ENCODE peak calls at places on chromosomes 12 and 14, in five cellular contexts. M is endothelial cell of umbilical vein; Z is neuronal stem cell; K is CD8-positive, alpha-beta memory T cell; S is CD4-positive, CD25-positive, alpha-beta regulatory T cell. G is an unnamed sample. For H3K36me3, the result is how much of the 10 kb centered on the place peaks cover.

GRCh38 chr12:5388581-5389535 is 43.0 kb upstream of the NTF3 start:
- DNase-seq in M (no peak), Z (no peak), K (no peak), S (no peak), G (no peak)

GRCh38 chr12:81843599-81843998 is 84.4 kb upstream of the PPFIA2 start:
- DNase-seq in M (no peak), Z (no peak), K (no peak), S (no peak), G (no peak)

GRCh38 chr12:123942911-123943648 is 29.6 kb downstream of the CCDC92 start:
- DNase-seq in M (no peak), Z (no peak), K (no peak), S (no peak), G (no peak)

GRCh38 chr12:70398002-70398401 is 31.9 kb downstream of the KCNMB4 start:
- DNase-seq in M (no peak), Z (no peak), K (no peak), S (no peak), G (no peak)

GRCh38 chr14:22602853-22603252 is 4.8 kb downstream of the ABHD4 start:
- DNase-seq in M (no peak), Z (no peak), K (no peak), S (no peak), G (no peak)

GRCh38 chr14:21917699-21918436 is 244.2 kb upstream of the OR4E1 start:
- DNase-seq in M (peak), Z (peak), K (no peak), S (peak), G (no peak)

GRCh38 chr14:65299837-65300236 is 112.7 kb upstream of the FUT8 start:
- DNase-seq in M (no peak), Z (no peak), K (no peak), S (no peak), G (no peak)

GRCh38 chr14:73295198-73295796 is 58.0 kb downstream of the PAPLN start:
- DNase-seq in M (peak), Z (no peak), K (no peak), S (no peak), G (no peak)

GRCh38 chr12:40907115-40907521 is 214.9 kb downstream of the CNTN1 start:
- DNase-seq in M (no peak), Z (no peak), K (no peak), S (no peak), G (no peak)

GRCh38 chr14:102530828-102531478 is 21.4 kb upstream of the ANKRD9 start:
- DNase-seq in M (no peak), Z (no peak), K (no peak), S (no peak), G (no peak)

GRCh38 chr14:105453847-105454246 is 20.8 kb upstream of the CRIP2 start:
- DNase-seq in M (no peak), Z (no peak), K (no peak), S (no peak), G (no peak)
- H3K36me3 ChIP-seq in M (half or more), Z (half or more), K (under half), S (under half), G (under half)

GRCh38 chr14:63933701-63934100 is 80.9 kb downstream of the SYNE2 start:
- DNase-seq in M (no peak), Z (peak), K (no peak), S (no peak), G (no peak)

GRCh38 chr14:63939006-63939270 is 86.1 kb downstream of the SYNE2 start:
- DNase-seq in M (no peak), Z (no peak), K (no peak), S (no peak), G (no peak)

GRCh38 chr14:63941023-63941422 is 88.2 kb downstream of the SYNE2 start:
- DNase-seq in M (no peak), Z (no peak), K (no peak), S (no peak), G (no peak)

GRCh38 chr14:63940387-63940786 is 87.6 kb downstream of the SYNE2 start:
- DNase-seq in M (no peak), Z (no peak), K (no peak), S (no peak), G (no peak)

DNA sequence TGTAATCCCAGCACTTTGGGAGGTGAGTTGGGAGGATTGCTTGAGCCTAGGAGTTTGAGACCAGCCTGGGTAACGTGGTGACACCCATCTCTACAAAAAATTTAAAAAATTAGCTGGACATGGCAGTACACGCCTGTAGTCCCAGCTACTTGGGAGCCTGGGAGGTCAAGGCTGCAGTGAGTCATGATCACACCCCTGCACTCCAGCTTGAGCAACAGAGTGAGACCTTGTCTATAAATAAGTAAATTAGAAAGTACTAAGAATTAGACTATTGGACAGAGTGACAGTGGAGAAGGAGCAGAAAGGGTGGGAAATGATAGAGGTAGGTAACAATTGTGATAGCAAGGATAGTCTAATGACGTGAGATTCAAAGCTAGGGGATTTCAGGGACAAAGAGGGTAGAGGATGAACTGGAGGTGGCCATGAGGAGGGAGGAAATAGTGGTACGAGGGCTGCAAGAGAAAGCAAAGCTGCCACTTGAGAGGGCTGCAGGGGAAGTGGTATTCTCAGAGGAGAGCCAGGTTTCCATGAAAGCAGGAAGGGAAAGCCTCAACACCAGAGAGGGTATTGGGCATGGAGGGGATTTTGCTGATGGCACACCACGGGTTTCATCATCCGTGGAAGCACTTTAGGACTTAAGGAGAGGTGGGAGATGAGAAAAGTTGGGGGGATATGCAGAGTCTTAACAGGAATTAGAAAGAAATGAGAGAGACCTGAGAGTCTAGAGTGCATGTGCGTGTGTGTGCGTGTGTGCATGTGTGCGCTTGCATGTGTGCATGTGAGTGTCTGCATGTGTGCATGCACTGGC is 85.6 kb downstream of the SYNE2 start:
- DNase-seq in M (no peak), Z (no peak), K (no peak), S (no peak), G (no peak)
- H3K4me3 ChIP-seq in M (no peak), Z (no peak), K (peak), S (peak), G (no peak)

GRCh38 chr14:68972507-68973272 is 6.4 kb downstream of the ACTN1 start:
- DNase-seq in M (no peak), Z (no peak), K (no peak), S (no peak), G (no peak)
- H3K36me3 ChIP-seq in M (under half), Z (half or more), K (under half), S (under half), G (under half)

GRCh38 chr12:1841606-1842182 is 21.3 kb downstream of the LRTM2 start:
- DNase-seq in M (no peak), Z (no peak), K (no peak), S (no peak), G (no peak)
- H3K4me3 ChIP-seq in M (no peak), Z (no peak), K (no peak), S (no peak), G (no peak)

DNA sequence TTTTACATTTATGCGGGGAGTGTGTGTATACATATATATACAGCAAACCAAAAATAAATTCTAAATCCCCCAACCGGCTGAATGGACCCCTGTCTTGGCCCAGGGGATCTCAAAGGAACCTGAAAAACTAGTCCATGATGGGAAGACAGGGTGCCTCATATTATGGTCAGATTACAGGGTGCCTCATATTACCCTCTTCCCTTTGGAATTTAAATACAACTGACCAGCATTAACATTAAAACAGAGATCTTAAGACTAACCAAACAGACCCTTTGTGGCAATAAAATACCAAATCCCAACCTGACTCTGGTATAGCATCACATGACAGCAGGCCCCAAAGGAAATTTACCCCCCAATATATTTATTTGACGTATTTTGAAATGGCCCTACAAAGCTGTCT is 17.0 kb downstream of the GSTZ1 start:
- DNase-seq in M (no peak), Z (no peak), K (no peak), S (no peak), G (no peak)
- H3K36me3 ChIP-seq in M (under half), Z (half or more), K (under half), S (under half), G (under half)

GRCh38 chr14:75514673-75515630 is 7.3 kb upstream of the BATF start:
- DNase-seq in M (peak), Z (no peak), K (peak), S (peak), G (no peak)
- H3K4me3 ChIP-seq in M (peak), Z (no peak), K (peak), S (peak), G (peak)

GRCh38 chr12:42325326-42325775 is 543 bp downstream of the ZCRB1 start:
- DNase-seq in M (no peak), Z (no peak), K (no peak), S (no peak), G (no peak)
- H3K36me3 ChIP-seq in M (under half), Z (half or more), K (under half), S (under half), G (under half)

DNA sequence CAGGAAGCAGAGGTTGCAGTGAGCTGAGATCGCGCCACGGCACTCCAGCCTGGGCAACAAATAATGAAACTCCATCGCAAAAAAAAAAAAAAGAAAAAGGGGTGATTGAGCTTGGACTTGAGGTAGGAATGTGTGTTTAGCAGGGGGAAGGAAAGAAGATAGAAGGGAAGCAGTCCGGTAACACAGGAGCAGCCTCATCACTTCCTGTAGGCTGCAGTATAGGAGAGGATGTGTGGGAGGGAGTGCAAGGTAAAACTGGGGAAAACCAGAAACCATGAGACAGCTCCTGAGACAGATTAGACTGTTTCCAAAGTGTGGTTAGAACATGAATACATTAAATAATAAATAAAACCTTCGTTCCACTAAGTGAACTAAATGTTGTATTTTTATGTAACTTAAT is 49.2 kb downstream of the FGD4 start:
- DNase-seq in M (no peak), Z (no peak), K (no peak), S (no peak), G (no peak)
- H3K4me3 ChIP-seq in M (no peak), Z (no peak), K (no peak), S (no peak), G (no peak)

GRCh38 chr14:100350283-100350926 is 27.3 kb downstream of the SLC25A47 start:
- DNase-seq in M (no peak), Z (no peak), K (no peak), S (no peak), G (no peak)
- H3K36me3 ChIP-seq in M (half or more), Z (half or more), K (under half), S (half or more), G (under half)